ENCODE peak calls at places on chromosomes 6 and 20, in five cellular contexts. One of them, this sample, is unnamed.

GRCh38 chr6:13522639-13523038 is 35.2 kb upstream of the GFOD1 start:
- DNase-seq in HepG2: no peak
- DNase-seq in adrenal gland: no peak
- DNase-seq in A549: no peak
- DNase-seq in sigmoid colon: no peak
- DNase-seq in this sample: no peak

GRCh38 chr6:112618796-112619195 is 271.7 kb downstream of the RFPL4B start:
- DNase-seq in sigmoid colon: no peak
- DNase-seq in A549: no peak
- DNase-seq in HepG2: no peak
- DNase-seq in adrenal gland: no peak
- DNase-seq in this sample: no peak

GRCh38 chr6:133341607-133342158 is 100.5 kb downstream of the EYA4 start:
- DNase-seq in adrenal gland: no peak
- DNase-seq in A549: no peak
- DNase-seq in HepG2: peak
- DNase-seq in sigmoid colon: no peak
- DNase-seq in this sample: no peak

GRCh38 chr20:51579137-51579536 is 36.6 kb upstream of the NFATC2 start:
- DNase-seq in HepG2: no peak
- DNase-seq in sigmoid colon: no peak
- DNase-seq in adrenal gland: no peak
- DNase-seq in A549: no peak
- DNase-seq in this sample: no peak

GRCh38 chr6:151959086-151959485 is 151.6 kb downstream of the ESR1 start:
- DNase-seq in adrenal gland: no peak
- DNase-seq in sigmoid colon: no peak
- DNase-seq in A549: no peak
- DNase-seq in HepG2: no peak
- DNase-seq in this sample: no peak

GRCh38 chr6:153051801-153052200 is 49.3 kb upstream of the MTRF1L start:
- DNase-seq in HepG2: no peak
- DNase-seq in adrenal gland: no peak
- DNase-seq in A549: no peak
- DNase-seq in sigmoid colon: no peak
- DNase-seq in this sample: no peak

GRCh38 chr6:53635322-53635721 is 30.2 kb downstream of the KLHL31 start:
- DNase-seq in A549: no peak
- DNase-seq in sigmoid colon: no peak
- DNase-seq in adrenal gland: peak
- DNase-seq in HepG2: peak
- DNase-seq in this sample: no peak

GRCh38 chr6:159067334-159067733 is 22.5 kb upstream of the TAGAP start:
- DNase-seq in sigmoid colon: no peak
- DNase-seq in adrenal gland: no peak
- DNase-seq in A549: no peak
- DNase-seq in HepG2: no peak
- DNase-seq in this sample: no peak

GRCh38 chr6:157732416-157733161 is 90.5 kb upstream of the SNX9 start:
- DNase-seq in sigmoid colon: no peak
- DNase-seq in A549: no peak
- DNase-seq in adrenal gland: no peak
- DNase-seq in HepG2: peak
- DNase-seq in this sample: no peak

GRCh38 chr20:35174458-35175216 is 2.8 kb downstream of the PROCR start:
- DNase-seq in A549: no peak
- DNase-seq in sigmoid colon: no peak
- DNase-seq in HepG2: peak
- DNase-seq in adrenal gland: peak
- DNase-seq in this sample: no peak

GRCh38 chr6:13404115-13404891 is 76.0 kb upstream of the TBC1D7 start:
- DNase-seq in adrenal gland: peak
- DNase-seq in sigmoid colon: no peak
- DNase-seq in A549: no peak
- DNase-seq in HepG2: no peak
- DNase-seq in this sample: no peak

GRCh38 chr6:30493643-30494250 is 4.4 kb downstream of the HLA-E start:
- DNase-seq in HepG2: no peak
- DNase-seq in A549: no peak
- DNase-seq in sigmoid colon: no peak
- DNase-seq in adrenal gland: no peak
- DNase-seq in this sample: no peak

GRCh38 chr6:137269347-137269746 is 50.2 kb upstream of the IFNGR1 start:
- DNase-seq in sigmoid colon: no peak
- DNase-seq in HepG2: no peak
- DNase-seq in A549: no peak
- DNase-seq in adrenal gland: no peak
- DNase-seq in this sample: no peak

GRCh38 chr6:72206606-72207005 is 320.3 kb downstream of the RIMS1 start:
- DNase-seq in adrenal gland: no peak
- DNase-seq in A549: no peak
- DNase-seq in sigmoid colon: no peak
- DNase-seq in HepG2: no peak
- DNase-seq in this sample: no peak

GRCh38 chr20:46058656-46059281 is 29.8 kb downstream of the SLC12A5 start:
- DNase-seq in adrenal gland: peak
- DNase-seq in HepG2: no peak
- DNase-seq in sigmoid colon: peak
- DNase-seq in A549: no peak
- DNase-seq in this sample: peak

GRCh38 chr20:44279228-44279627 is 31.8 kb downstream of the FITM2 start:
- DNase-seq in adrenal gland: peak
- DNase-seq in sigmoid colon: no peak
- DNase-seq in A549: peak
- DNase-seq in HepG2: no peak
- DNase-seq in this sample: no peak

GRCh38 chr20:63139856-63140255 is 76.1 kb downstream of the YTHDF1 start:
- DNase-seq in sigmoid colon: no peak
- DNase-seq in A549: no peak
- DNase-seq in HepG2: no peak
- DNase-seq in adrenal gland: no peak
- DNase-seq in this sample: no peak

GRCh38 chr6:137136065-137136464 is 37.4 kb downstream of the IL22RA2 start:
- DNase-seq in HepG2: no peak
- DNase-seq in adrenal gland: no peak
- DNase-seq in A549: no peak
- DNase-seq in sigmoid colon: no peak
- DNase-seq in this sample: no peak

GRCh38 chr6:163457637-163458561 is 43.4 kb downstream of the QKI start:
- DNase-seq in sigmoid colon: no peak
- DNase-seq in HepG2: peak
- DNase-seq in adrenal gland: peak
- DNase-seq in A549: peak
- DNase-seq in this sample: no peak

GRCh38 chr6:113329942-113330897 is 526.9 kb upstream of the MARCKS start:
- DNase-seq in sigmoid colon: no peak
- DNase-seq in adrenal gland: no peak
- DNase-seq in HepG2: no peak
- DNase-seq in A549: no peak
- DNase-seq in this sample: no peak

DNA sequence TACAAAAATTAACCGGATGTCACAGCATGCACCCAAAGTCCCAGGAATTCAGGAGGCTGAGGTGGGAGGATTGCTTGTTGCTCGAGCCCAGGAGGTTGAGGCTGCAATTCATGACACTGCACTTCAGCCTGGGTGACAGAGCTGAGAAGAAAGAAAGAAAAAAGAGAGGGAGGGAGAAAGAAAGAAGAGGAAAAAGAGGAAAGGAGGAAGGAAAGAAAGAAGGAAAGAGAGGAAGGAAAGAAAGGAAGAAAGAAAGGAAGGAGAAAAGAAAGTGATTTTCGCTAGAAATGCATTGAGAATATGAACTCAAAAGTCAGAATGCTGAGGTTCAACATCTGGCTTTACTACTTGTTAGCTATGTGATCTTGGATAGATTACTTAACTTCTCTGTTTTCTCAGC is 6.6 kb downstream of the SENP6 start:
- DNase-seq in sigmoid colon: no peak
- DNase-seq in adrenal gland: no peak
- DNase-seq in A549: no peak
- DNase-seq in HepG2: no peak
- DNase-seq in this sample: no peak
- H3K27ac ChIP-seq in sigmoid colon: peak
- H3K27ac ChIP-seq in adrenal gland: no peak
- H3K27ac ChIP-seq in A549: no peak
- H3K27ac ChIP-seq in HepG2: no peak
- H3K27ac ChIP-seq in this sample: peak

GRCh38 chr20:6079011-6079410 is 25.2 kb upstream of the LRRN4 start:
- DNase-seq in HepG2: no peak
- DNase-seq in sigmoid colon: no peak
- DNase-seq in adrenal gland: no peak
- DNase-seq in A549: no peak
- DNase-seq in this sample: no peak
- TF ChIP-seq POLR2A in HepG2: no peak
- TF ChIP-seq POLR2A in sigmoid colon: no peak
- TF ChIP-seq POLR2A in adrenal gland: no peak
- TF ChIP-seq POLR2A in A549: no peak
- TF ChIP-seq POLR2A in this sample: no peak

GRCh38 chr6:122746708-122747107 is 32.8 kb upstream of the FABP7 start:
- DNase-seq in sigmoid colon: no peak
- DNase-seq in A549: no peak
- DNase-seq in adrenal gland: no peak
- DNase-seq in HepG2: no peak
- DNase-seq in this sample: no peak
- H3K27ac ChIP-seq in sigmoid colon: no peak
- H3K27ac ChIP-seq in A549: no peak
- H3K27ac ChIP-seq in adrenal gland: no peak
- H3K27ac ChIP-seq in HepG2: no peak
- H3K27ac ChIP-seq in this sample: no peak

GRCh38 chr6:107069631-107070548 is 41.9 kb downstream of the MTRES1 start:
- DNase-seq in A549: no peak
- DNase-seq in HepG2: no peak
- DNase-seq in sigmoid colon: no peak
- DNase-seq in adrenal gland: no peak
- DNase-seq in this sample: no peak

GRCh38 chr6:107068691-107069630 is 41.0 kb downstream of the MTRES1 start:
- DNase-seq in sigmoid colon: peak
- DNase-seq in A549: no peak
- DNase-seq in adrenal gland: no peak
- DNase-seq in HepG2: no peak
- DNase-seq in this sample: no peak

GRCh38 chr6:107075951-107076381 is 39.3 kb downstream of the BEND3 start:
- DNase-seq in adrenal gland: no peak
- DNase-seq in A549: no peak
- DNase-seq in HepG2: no peak
- DNase-seq in sigmoid colon: peak
- DNase-seq in this sample: no peak

GRCh38 chr6:107066697-107067659 is 39.0 kb downstream of the MTRES1 start:
- DNase-seq in HepG2: no peak
- DNase-seq in sigmoid colon: no peak
- DNase-seq in A549: no peak
- DNase-seq in adrenal gland: no peak
- DNase-seq in this sample: no peak

GRCh38 chr6:107070686-107071085 is 42.7 kb downstream of the MTRES1 start:
- DNase-seq in A549: no peak
- DNase-seq in sigmoid colon: no peak
- DNase-seq in adrenal gland: no peak
- DNase-seq in HepG2: no peak
- DNase-seq in this sample: no peak
- TF ChIP-seq POLR2A in A549: no peak
- TF ChIP-seq POLR2A in sigmoid colon: no peak
- TF ChIP-seq POLR2A in adrenal gland: no peak
- TF ChIP-seq POLR2A in HepG2: no peak
- TF ChIP-seq POLR2A in this sample: no peak

GRCh38 chr6:45679163-45679562 is 301.4 kb upstream of the SUPT3H start:
- DNase-seq in adrenal gland: no peak
- DNase-seq in HepG2: no peak
- DNase-seq in sigmoid colon: no peak
- DNase-seq in A549: no peak
- DNase-seq in this sample: no peak

GRCh38 chr6:45677381-45677992 is 299.8 kb upstream of the SUPT3H start:
- DNase-seq in HepG2: no peak
- DNase-seq in A549: no peak
- DNase-seq in adrenal gland: peak
- DNase-seq in sigmoid colon: no peak
- DNase-seq in this sample: peak

GRCh38 chr6:45676376-45676775 is 298.6 kb upstream of the SUPT3H start:
- DNase-seq in HepG2: no peak
- DNase-seq in sigmoid colon: no peak
- DNase-seq in A549: no peak
- DNase-seq in adrenal gland: no peak
- DNase-seq in this sample: peak

GRCh38 chr6:45678063-45678620 is 300.4 kb upstream of the SUPT3H start:
- DNase-seq in sigmoid colon: no peak
- DNase-seq in HepG2: no peak
- DNase-seq in A549: no peak
- DNase-seq in adrenal gland: no peak
- DNase-seq in this sample: peak

GRCh38 chr6:45675634-45676033 is 297.9 kb upstream of the SUPT3H start:
- DNase-seq in adrenal gland: no peak
- DNase-seq in HepG2: no peak
- DNase-seq in A549: no peak
- DNase-seq in sigmoid colon: no peak
- DNase-seq in this sample: peak
- H3K27ac ChIP-seq in adrenal gland: no peak
- H3K27ac ChIP-seq in HepG2: no peak
- H3K27ac ChIP-seq in A549: no peak
- H3K27ac ChIP-seq in sigmoid colon: no peak
- H3K27ac ChIP-seq in this sample: no peak

DNA sequence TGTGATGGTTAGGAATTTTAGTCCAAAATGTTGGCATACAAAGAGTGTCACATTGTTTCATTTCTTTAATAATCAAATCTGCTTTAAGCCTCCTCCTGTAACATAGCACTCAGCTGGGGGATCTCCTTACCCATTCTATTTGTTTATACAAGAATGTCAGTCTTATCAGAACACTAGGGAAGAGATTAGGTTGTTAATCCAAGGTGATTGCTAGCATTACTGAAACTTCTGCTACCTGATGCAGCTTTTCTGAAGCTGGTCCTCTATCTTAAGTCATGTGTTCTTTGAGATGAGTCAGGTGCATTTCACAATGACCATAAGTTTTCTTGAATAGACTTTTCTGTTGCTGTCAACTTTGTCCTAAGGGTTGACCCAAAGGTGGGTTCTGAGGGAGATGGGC is 60.7 kb upstream of the SYNCRIP start:
- DNase-seq in A549: no peak
- DNase-seq in adrenal gland: no peak
- DNase-seq in sigmoid colon: no peak
- DNase-seq in HepG2: no peak
- DNase-seq in this sample: no peak
- TF ChIP-seq POLR2A in A549: no peak
- TF ChIP-seq POLR2A in adrenal gland: no peak
- TF ChIP-seq POLR2A in sigmoid colon: no peak
- TF ChIP-seq POLR2A in HepG2: no peak
- TF ChIP-seq POLR2A in this sample: no peak

GRCh38 chr6:142892254-142893021 is 52.5 kb downstream of the HIVEP2 start:
- DNase-seq in sigmoid colon: no peak
- DNase-seq in A549: no peak
- DNase-seq in adrenal gland: no peak
- DNase-seq in HepG2: no peak
- DNase-seq in this sample: no peak
- H3K27ac ChIP-seq in sigmoid colon: no peak
- H3K27ac ChIP-seq in A549: no peak
- H3K27ac ChIP-seq in adrenal gland: no peak
- H3K27ac ChIP-seq in HepG2: no peak
- H3K27ac ChIP-seq in this sample: no peak

This sample was measured in vagina.